ENCODE peak calls at places on chromosome 4, in eight cellular contexts. One of them, this sample, is unnamed.

GRCh38 chr4:156799121-156799589 is 172.4 kb downstream of the PDGFC start:
- DNase-seq in upper lobe of right lung: no peak
- DNase-seq in tibial nerve: no peak
- DNase-seq in lower leg skin: no peak
- DNase-seq in A549: no peak
- DNase-seq in lower lobe of right lung: no peak
- DNase-seq in fibroblast of lung: peak
- DNase-seq in GM20000: no peak
- DNase-seq in this sample: no peak

GRCh38 chr4:20137176-20137575 is 114.5 kb upstream of the SLIT2 start:
- DNase-seq in fibroblast of lung: peak
- DNase-seq in upper lobe of right lung: no peak
- DNase-seq in A549: no peak
- DNase-seq in tibial nerve: no peak
- DNase-seq in lower leg skin: no peak
- DNase-seq in GM20000: no peak
- DNase-seq in lower lobe of right lung: no peak
- DNase-seq in this sample: no peak

GRCh38 chr4:152935138-152935537 is 985 bp upstream of the FHDC1 start:
- DNase-seq in A549: peak
- DNase-seq in GM20000: peak
- DNase-seq in upper lobe of right lung: no peak
- DNase-seq in tibial nerve: no peak
- DNase-seq in fibroblast of lung: no peak
- DNase-seq in lower leg skin: no peak
- DNase-seq in lower lobe of right lung: peak
- DNase-seq in this sample: no peak

GRCh38 chr4:26330186-26330787 is 9.5 kb downstream of the RBPJ start:
- DNase-seq in fibroblast of lung: peak
- DNase-seq in GM20000: peak
- DNase-seq in lower leg skin: no peak
- DNase-seq in lower lobe of right lung: no peak
- DNase-seq in tibial nerve: no peak
- DNase-seq in A549: peak
- DNase-seq in upper lobe of right lung: no peak
- DNase-seq in this sample: no peak

GRCh38 chr4:123976875-123977274 is 580.3 kb downstream of the SPRY1 start:
- DNase-seq in upper lobe of right lung: no peak
- DNase-seq in lower lobe of right lung: no peak
- DNase-seq in GM20000: no peak
- DNase-seq in tibial nerve: no peak
- DNase-seq in A549: no peak
- DNase-seq in lower leg skin: no peak
- DNase-seq in fibroblast of lung: no peak
- DNase-seq in this sample: no peak

GRCh38 chr4:15344041-15344440 is 83.8 kb upstream of the C1QTNF7 start:
- DNase-seq in GM20000: no peak
- DNase-seq in A549: no peak
- DNase-seq in lower lobe of right lung: no peak
- DNase-seq in tibial nerve: no peak
- DNase-seq in lower leg skin: no peak
- DNase-seq in fibroblast of lung: peak
- DNase-seq in upper lobe of right lung: no peak
- DNase-seq in this sample: no peak

GRCh38 chr4:42637104-42637503 is 19.8 kb downstream of the ATP8A1 start:
- DNase-seq in tibial nerve: no peak
- DNase-seq in lower leg skin: no peak
- DNase-seq in GM20000: no peak
- DNase-seq in lower lobe of right lung: no peak
- DNase-seq in A549: no peak
- DNase-seq in fibroblast of lung: no peak
- DNase-seq in upper lobe of right lung: no peak
- DNase-seq in this sample: no peak

GRCh38 chr4:110164251-110164650 is 34.2 kb downstream of the ELOVL6 start:
- DNase-seq in A549: no peak
- DNase-seq in GM20000: no peak
- DNase-seq in lower lobe of right lung: no peak
- DNase-seq in lower leg skin: no peak
- DNase-seq in upper lobe of right lung: no peak
- DNase-seq in tibial nerve: no peak
- DNase-seq in fibroblast of lung: peak
- DNase-seq in this sample: no peak

GRCh38 chr4:24604558-24605214 is 20.3 kb upstream of the DHX15 start:
- DNase-seq in A549: no peak
- DNase-seq in fibroblast of lung: peak
- DNase-seq in upper lobe of right lung: no peak
- DNase-seq in GM20000: no peak
- DNase-seq in lower lobe of right lung: no peak
- DNase-seq in tibial nerve: no peak
- DNase-seq in lower leg skin: no peak
- DNase-seq in this sample: no peak

GRCh38 chr4:57475424-57475823 is 365.2 kb upstream of the IGFBP7 start:
- DNase-seq in lower lobe of right lung: no peak
- DNase-seq in tibial nerve: no peak
- DNase-seq in GM20000: no peak
- DNase-seq in upper lobe of right lung: no peak
- DNase-seq in fibroblast of lung: no peak
- DNase-seq in lower leg skin: no peak
- DNase-seq in A549: no peak
- DNase-seq in this sample: no peak

GRCh38 chr4:80017125-80017854 is 55.7 kb downstream of the ANTXR2 start:
- DNase-seq in GM20000: no peak
- DNase-seq in lower lobe of right lung: no peak
- DNase-seq in upper lobe of right lung: no peak
- DNase-seq in tibial nerve: no peak
- DNase-seq in lower leg skin: no peak
- DNase-seq in A549: no peak
- DNase-seq in fibroblast of lung: peak
- DNase-seq in this sample: no peak

GRCh38 chr4:110087116-110087708 is 111.2 kb downstream of the ELOVL6 start:
- DNase-seq in fibroblast of lung: peak
- DNase-seq in upper lobe of right lung: no peak
- DNase-seq in lower lobe of right lung: no peak
- DNase-seq in GM20000: no peak
- DNase-seq in lower leg skin: no peak
- DNase-seq in tibial nerve: no peak
- DNase-seq in A549: no peak
- DNase-seq in this sample: no peak

GRCh38 chr4:41611881-41612871 is 74.2 kb downstream of the LIMCH1 start:
- DNase-seq in lower lobe of right lung: no peak
- DNase-seq in upper lobe of right lung: no peak
- DNase-seq in GM20000: no peak
- DNase-seq in A549: peak
- DNase-seq in lower leg skin: no peak
- DNase-seq in tibial nerve: peak
- DNase-seq in fibroblast of lung: peak
- DNase-seq in this sample: no peak

GRCh38 chr4:98996056-98996941 is 778 bp downstream of the METAP1 start:
- DNase-seq in GM20000: peak
- DNase-seq in tibial nerve: no peak
- DNase-seq in fibroblast of lung: peak
- DNase-seq in lower lobe of right lung: no peak
- DNase-seq in A549: peak
- DNase-seq in lower leg skin: no peak
- DNase-seq in upper lobe of right lung: no peak
- DNase-seq in this sample: no peak

GRCh38 chr4:127484101-127484500 is 148.7 kb upstream of the INTU start:
- DNase-seq in tibial nerve: no peak
- DNase-seq in GM20000: no peak
- DNase-seq in A549: no peak
- DNase-seq in lower lobe of right lung: no peak
- DNase-seq in lower leg skin: no peak
- DNase-seq in fibroblast of lung: no peak
- DNase-seq in upper lobe of right lung: no peak
- DNase-seq in this sample: no peak

GRCh38 chr4:163385466-163385865 is 41.8 kb downstream of the NPY5R start:
- DNase-seq in upper lobe of right lung: no peak
- DNase-seq in tibial nerve: no peak
- DNase-seq in lower lobe of right lung: no peak
- DNase-seq in GM20000: no peak
- DNase-seq in fibroblast of lung: no peak
- DNase-seq in lower leg skin: no peak
- DNase-seq in A549: no peak
- DNase-seq in this sample: no peak

GRCh38 chr4:108830509-108831244 is 67.8 kb upstream of the ETNPPL start:
- DNase-seq in upper lobe of right lung: peak
- DNase-seq in fibroblast of lung: peak
- DNase-seq in A549: no peak
- DNase-seq in GM20000: no peak
- DNase-seq in tibial nerve: no peak
- DNase-seq in lower leg skin: no peak
- DNase-seq in lower lobe of right lung: peak
- DNase-seq in this sample: no peak

GRCh38 chr4:108834167-108834566 is 71.3 kb upstream of the ETNPPL start:
- DNase-seq in GM20000: no peak
- DNase-seq in fibroblast of lung: peak
- DNase-seq in lower lobe of right lung: no peak
- DNase-seq in tibial nerve: no peak
- DNase-seq in A549: no peak
- DNase-seq in upper lobe of right lung: no peak
- DNase-seq in lower leg skin: no peak
- DNase-seq in this sample: no peak

GRCh38 chr4:108833041-108833440 is 70.2 kb upstream of the ETNPPL start:
- DNase-seq in GM20000: no peak
- DNase-seq in lower leg skin: no peak
- DNase-seq in tibial nerve: no peak
- DNase-seq in lower lobe of right lung: no peak
- DNase-seq in fibroblast of lung: no peak
- DNase-seq in A549: peak
- DNase-seq in upper lobe of right lung: no peak
- DNase-seq in this sample: no peak

GRCh38 chr4:108838451-108838850 is 75.6 kb upstream of the ETNPPL start:
- DNase-seq in GM20000: no peak
- DNase-seq in lower leg skin: no peak
- DNase-seq in fibroblast of lung: no peak
- DNase-seq in upper lobe of right lung: no peak
- DNase-seq in A549: no peak
- DNase-seq in lower lobe of right lung: no peak
- DNase-seq in tibial nerve: no peak
- DNase-seq in this sample: no peak

GRCh38 chr4:108834787-108835384 is 72.0 kb upstream of the ETNPPL start:
- DNase-seq in upper lobe of right lung: no peak
- DNase-seq in fibroblast of lung: peak
- DNase-seq in tibial nerve: no peak
- DNase-seq in GM20000: peak
- DNase-seq in lower lobe of right lung: no peak
- DNase-seq in lower leg skin: no peak
- DNase-seq in A549: peak
- DNase-seq in this sample: no peak
- TF ChIP-seq CTCF in upper lobe of right lung: peak
- TF ChIP-seq CTCF in fibroblast of lung: peak
- TF ChIP-seq CTCF in tibial nerve: peak
- TF ChIP-seq CTCF in GM20000: no peak
- TF ChIP-seq CTCF in lower lobe of right lung: peak
- TF ChIP-seq CTCF in lower leg skin: no peak
- TF ChIP-seq CTCF in A549: peak
- TF ChIP-seq CTCF in this sample: no peak

DNA sequence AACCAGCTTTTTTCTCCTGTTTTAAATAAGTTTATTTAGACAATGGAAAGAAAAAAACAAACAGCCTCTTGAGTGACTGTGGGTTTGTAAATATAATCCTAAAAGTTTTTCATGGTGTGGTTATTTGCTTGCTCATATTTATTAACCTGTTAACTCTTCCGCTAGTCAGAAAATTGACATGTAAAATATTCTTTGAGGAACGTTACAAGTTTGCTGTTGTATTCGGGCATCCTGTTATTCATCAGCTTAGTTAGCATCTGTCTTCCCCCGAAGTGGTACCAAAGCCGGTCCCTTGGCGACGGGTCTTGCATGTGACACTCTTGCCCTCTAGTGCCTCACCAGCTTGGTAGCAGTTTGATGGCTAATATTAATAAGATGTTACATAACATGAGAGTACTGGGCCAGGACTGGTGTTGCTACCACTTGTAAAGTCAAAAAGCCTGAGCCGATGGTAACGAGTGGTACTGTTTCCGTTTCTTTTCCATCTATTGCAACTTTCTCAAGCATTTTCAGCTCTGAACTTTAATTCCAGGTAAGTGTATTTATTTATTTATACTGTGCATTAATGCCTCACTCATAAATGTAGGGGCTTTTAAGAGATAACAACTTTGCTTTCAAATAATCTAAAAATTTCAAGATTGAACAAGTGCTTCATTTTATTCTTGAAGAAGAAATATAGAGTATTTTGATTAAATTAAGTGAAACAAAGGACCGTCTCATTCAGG is at the start of gene NDST3:
- DNase-seq in GM20000: peak
- DNase-seq in lower leg skin: no peak
- DNase-seq in tibial nerve: peak
- DNase-seq in upper lobe of right lung: peak
- DNase-seq in fibroblast of lung: peak
- DNase-seq in lower lobe of right lung: peak
- DNase-seq in A549: peak
- DNase-seq in this sample: no peak
- TF ChIP-seq CTCF in GM20000: peak
- TF ChIP-seq CTCF in lower leg skin: no peak
- TF ChIP-seq CTCF in tibial nerve: peak
- TF ChIP-seq CTCF in upper lobe of right lung: peak
- TF ChIP-seq CTCF in fibroblast of lung: peak
- TF ChIP-seq CTCF in lower lobe of right lung: peak
- TF ChIP-seq CTCF in A549: peak
- TF ChIP-seq CTCF in this sample: no peak

DNA sequence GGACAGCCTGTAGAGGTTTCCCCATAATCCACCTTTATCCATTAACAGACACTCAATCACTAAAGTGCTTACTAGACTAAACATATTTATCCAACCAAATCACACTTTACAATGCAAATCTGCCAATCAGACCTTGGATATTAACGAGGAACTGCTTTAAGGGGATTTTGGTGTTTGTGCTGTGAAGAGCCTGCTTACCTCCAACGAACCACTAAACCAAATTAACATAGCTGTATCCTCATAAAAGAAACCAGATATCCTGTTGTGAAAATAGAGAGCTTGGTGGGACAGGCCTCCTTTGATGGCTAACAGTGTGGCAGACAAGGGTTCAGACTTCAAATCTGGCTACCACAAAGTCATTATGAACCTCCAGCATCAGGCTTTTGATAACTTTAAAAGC is 252.6 kb upstream of the HAND2 start:
- DNase-seq in lower lobe of right lung: no peak
- DNase-seq in fibroblast of lung: no peak
- DNase-seq in GM20000: no peak
- DNase-seq in A549: no peak
- DNase-seq in lower leg skin: no peak
- DNase-seq in upper lobe of right lung: no peak
- DNase-seq in tibial nerve: no peak
- DNase-seq in this sample: no peak
- TF ChIP-seq CTCF in lower lobe of right lung: no peak
- TF ChIP-seq CTCF in fibroblast of lung: no peak
- TF ChIP-seq CTCF in GM20000: no peak
- TF ChIP-seq CTCF in A549: no peak
- TF ChIP-seq CTCF in lower leg skin: no peak
- TF ChIP-seq CTCF in upper lobe of right lung: no peak
- TF ChIP-seq CTCF in tibial nerve: no peak
- TF ChIP-seq CTCF in this sample: no peak

DNA sequence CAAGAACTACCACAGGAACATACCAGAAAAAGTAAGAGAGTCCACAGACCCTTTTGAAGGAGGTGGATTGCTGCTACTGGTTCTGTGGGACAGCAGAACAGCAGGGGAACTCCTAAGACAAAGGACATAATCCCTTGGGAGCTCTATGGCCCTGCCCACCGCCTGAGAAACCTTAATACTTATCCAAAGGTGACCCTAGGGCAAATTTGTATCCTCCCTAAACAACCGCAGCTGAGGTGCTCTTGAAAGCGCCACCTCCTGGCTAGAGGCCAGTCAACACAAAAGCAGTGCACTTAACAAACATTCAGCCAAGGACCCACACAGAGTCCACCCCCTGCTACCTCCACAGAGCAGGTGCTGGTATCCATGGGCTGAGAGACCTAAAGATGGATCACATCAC is 136.8 kb downstream of the ADAM29 start:
- DNase-seq in lower leg skin: no peak
- DNase-seq in upper lobe of right lung: no peak
- DNase-seq in GM20000: no peak
- DNase-seq in fibroblast of lung: no peak
- DNase-seq in lower lobe of right lung: no peak
- DNase-seq in A549: no peak
- DNase-seq in tibial nerve: no peak
- DNase-seq in this sample: no peak
- TF ChIP-seq CTCF in lower leg skin: no peak
- TF ChIP-seq CTCF in upper lobe of right lung: no peak
- TF ChIP-seq CTCF in GM20000: no peak
- TF ChIP-seq CTCF in fibroblast of lung: no peak
- TF ChIP-seq CTCF in lower lobe of right lung: no peak
- TF ChIP-seq CTCF in A549: no peak
- TF ChIP-seq CTCF in tibial nerve: no peak
- TF ChIP-seq CTCF in this sample: no peak

This sample was measured in activated B cell treated with CpG ODN at 0.5 μM for 24 hours.